ENCODE peak calls at places on chromosomes 2 and 18, in five cellular contexts. T, J, Y, X and S are unnamed samples.

GRCh38 chr2:99641999-99642398 is 152.2 kb upstream of the REV1 start:
- DNase-seq in T (no peak), J (no peak), Y (no peak), X (peak), S (no peak)

GRCh38 chr2:12057436-12058166 is 311.2 kb downstream of the LPIN1 start:
- DNase-seq in T (no peak), J (no peak), Y (no peak), X (no peak), S (no peak)

GRCh38 chr2:177543007-177543760 is 150.6 kb downstream of the AGPS start:
- DNase-seq in T (no peak), J (peak), Y (no peak), X (no peak), S (no peak)

GRCh38 chr2:240140511-240140910 is at the start of gene OTOS:
- DNase-seq in T (no peak), J (no peak), Y (no peak), X (no peak), S (peak)

GRCh38 chr2:71006955-71007799 is 12.5 kb upstream of the TEX261 start:
- DNase-seq in T (no peak), J (no peak), Y (no peak), X (no peak), S (no peak)

GRCh38 chr2:202030676-202031075 is 3.0 kb upstream of the FZD7 start:
- DNase-seq in T (no peak), J (no peak), Y (no peak), X (no peak), S (no peak)

GRCh38 chr2:11559066-11559785 is 25.4 kb downstream of the GREB1 start:
- DNase-seq in T (no peak), J (peak), Y (no peak), X (no peak), S (peak)

GRCh38 chr2:78465707-78466106 is 559.8 kb upstream of the REG3G start:
- DNase-seq in T (peak), J (no peak), Y (no peak), X (peak), S (no peak)

GRCh38 chr2:237451582-237452469 is 35.2 kb upstream of the MLPH start:
- DNase-seq in T (peak), J (no peak), Y (no peak), X (no peak), S (no peak)

GRCh38 chr2:54979645-54980044 is 70.6 kb downstream of the RTN4 start:
- DNase-seq in T (peak), J (no peak), Y (no peak), X (no peak), S (no peak)

GRCh38 chr2:866009-866680 is 84.5 kb upstream of the SNTG2 start:
- DNase-seq in T (peak), J (no peak), Y (no peak), X (peak), S (no peak)

GRCh38 chr2:216366777-216367465 is 5.4 kb downstream of the MARCHF4 start:
- DNase-seq in T (no peak), J (no peak), Y (no peak), X (no peak), S (no peak)
- H3K4me3 ChIP-seq in T (no peak), J (no peak), Y (no peak), X (no peak), S (no peak)

GRCh38 chr2:113692698-113693428 is 63.6 kb downstream of the SLC35F5 start:
- DNase-seq in T (no peak), J (no peak), Y (no peak), X (no peak), S (no peak)

GRCh38 chr2:113699048-113699447 is 57.4 kb downstream of the SLC35F5 start:
- DNase-seq in T (no peak), J (no peak), Y (no peak), X (no peak), S (no peak)

GRCh38 chr2:113700186-113700841 is 56.1 kb downstream of the SLC35F5 start:
- DNase-seq in T (peak), J (no peak), Y (no peak), X (peak), S (peak)

GRCh38 chr2:113697516-113697915 is 58.9 kb downstream of the SLC35F5 start:
- DNase-seq in T (no peak), J (no peak), Y (no peak), X (no peak), S (no peak)

GRCh38 chr2:113694438-113694837 is 62.0 kb downstream of the SLC35F5 start:
- DNase-seq in T (no peak), J (no peak), Y (no peak), X (no peak), S (no peak)
- H3K4me3 ChIP-seq in T (no peak), J (no peak), Y (no peak), X (no peak), S (no peak)

GRCh38 chr2:8636691-8637636 is 44.9 kb upstream of the ID2 start:
- DNase-seq in T (peak), J (peak), Y (no peak), X (no peak), S (peak)
- H3K4me3 ChIP-seq in T (peak), J (no peak), Y (no peak), X (no peak), S (no peak)

GRCh38 chr2:88450925-88451575 is 1.4 kb downstream of the FOXI3 start:
- DNase-seq in T (peak), J (no peak), Y (no peak), X (no peak), S (no peak)
- H3K4me3 ChIP-seq in T (peak), J (no peak), Y (no peak), X (no peak), S (no peak)

DNA sequence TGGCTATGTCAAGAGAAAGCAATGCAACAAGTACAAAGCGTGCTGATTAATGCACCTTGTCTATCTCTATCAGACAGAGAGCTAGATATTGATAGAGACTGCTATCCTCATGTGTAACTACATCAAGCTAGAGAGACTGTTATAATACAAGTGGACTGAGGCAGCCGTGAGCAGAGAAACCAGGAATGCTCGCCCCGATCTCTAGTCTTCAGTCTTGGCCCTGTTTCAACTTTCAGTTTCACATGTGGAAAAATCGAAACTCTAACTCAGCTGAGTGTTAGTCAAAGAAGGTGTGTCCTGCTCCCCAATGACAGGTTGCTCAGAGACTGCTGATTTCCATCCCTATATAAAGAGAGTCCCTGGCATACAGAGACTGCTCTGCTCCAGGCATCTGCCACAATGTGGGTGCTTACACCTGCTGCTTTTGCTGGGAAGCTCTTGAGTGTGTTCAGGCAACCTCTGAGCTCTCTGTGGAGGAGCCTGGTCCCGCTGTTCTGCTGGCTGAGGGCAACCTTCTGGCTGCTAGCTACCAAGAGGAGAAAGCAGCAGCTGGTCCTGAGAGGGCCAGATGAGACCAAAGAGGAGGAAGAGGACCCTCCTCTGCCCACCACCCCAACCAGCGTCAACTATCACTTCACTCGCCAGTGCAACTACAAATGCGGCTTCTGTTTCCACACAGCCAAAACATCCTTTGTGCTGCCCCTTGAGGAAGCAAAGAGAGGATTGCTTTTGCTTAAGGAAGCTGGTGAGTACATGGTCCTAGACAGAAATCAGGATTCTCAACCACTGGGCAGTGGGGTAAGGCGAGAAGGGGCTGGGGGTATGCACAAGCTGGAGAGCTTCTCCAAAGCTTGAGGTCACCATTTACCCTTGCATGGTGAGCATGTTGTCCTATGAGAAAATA is at the start of gene RSAD2:
- DNase-seq in T (no peak), J (peak), Y (no peak), X (no peak), S (no peak)
- H3K4me3 ChIP-seq in T (no peak), J (peak), Y (peak), X (peak), S (peak)

GRCh38 chr18:37483984-37484892 is 81.4 kb downstream of the CELF4 start:
- DNase-seq in T (peak), J (no peak), Y (no peak), X (no peak), S (no peak)
- H3K4me3 ChIP-seq in T (peak), J (no peak), Y (no peak), X (no peak), S (no peak)